ENCODE peak calls at places on chromosomes 2 and 18, in four cellular contexts. Y is spleen, D is GM12865, M is hepatocyte. U is an unnamed sample.

GRCh38 chr2:1855150-1855549 is 110.8 kb upstream of the PXDN start:
- DNase-seq in Y (no peak), M (peak), D (no peak), U (no peak)

GRCh38 chr2:96117701-96118588 is 1.6 kb upstream of the ADRA2B start:
- DNase-seq in D (no peak), M (peak), Y (peak), U (no peak)

GRCh38 chr2:173652311-173652710 is 297.6 kb downstream of the CDCA7 start:
- DNase-seq in M (peak), Y (no peak), D (no peak), U (peak)

GRCh38 chr2:18171191-18172139 is 293.0 kb downstream of the KCNS3 start:
- DNase-seq in D (no peak), Y (no peak), M (no peak), U (peak)

GRCh38 chr2:2324565-2325101 is 6.4 kb downstream of the MYT1L start:
- DNase-seq in Y (no peak), D (no peak), M (no peak), U (no peak)

GRCh38 chr18:70636991-70637390 is 348.1 kb downstream of the SOCS6 start:
- DNase-seq in M (no peak), Y (no peak), D (no peak), U (peak)

GRCh38 chr2:151953467-151953866 is 125.2 kb upstream of the ARL5A start:
- DNase-seq in Y (no peak), M (no peak), D (no peak), U (no peak)

GRCh38 chr18:6557470-6558245 is 142.9 kb upstream of the L3MBTL4 start:
- DNase-seq in M (peak), Y (no peak), D (no peak), U (peak)

GRCh38 chr2:6341730-6342129 is 524.0 kb downstream of the CMPK2 start:
- DNase-seq in D (no peak), Y (no peak), M (no peak), U (no peak)
- H3K4me3 ChIP-seq in D (no peak), Y (no peak), M (no peak), U (no peak)

GRCh38 chr18:55857961-55858360 is 270.0 kb upstream of the TCF4 start:
- DNase-seq in Y (no peak), D (no peak), M (no peak), U (no peak)

GRCh38 chr18:55859116-55859515 is 271.1 kb upstream of the TCF4 start:
- DNase-seq in D (no peak), M (no peak), Y (no peak), U (no peak)

GRCh38 chr18:55856679-55857078 is 268.7 kb upstream of the TCF4 start:
- DNase-seq in M (no peak), Y (no peak), D (no peak), U (no peak)

GRCh38 chr18:55857409-55857808 is 269.4 kb upstream of the TCF4 start:
- DNase-seq in M (no peak), D (no peak), Y (no peak), U (no peak)

GRCh38 chr18:55858661-55859111 is 270.7 kb upstream of the TCF4 start:
- DNase-seq in M (no peak), D (no peak), Y (no peak), U (peak)
- H3K4me3 ChIP-seq in M (no peak), D (no peak), Y (no peak), U (peak)

DNA sequence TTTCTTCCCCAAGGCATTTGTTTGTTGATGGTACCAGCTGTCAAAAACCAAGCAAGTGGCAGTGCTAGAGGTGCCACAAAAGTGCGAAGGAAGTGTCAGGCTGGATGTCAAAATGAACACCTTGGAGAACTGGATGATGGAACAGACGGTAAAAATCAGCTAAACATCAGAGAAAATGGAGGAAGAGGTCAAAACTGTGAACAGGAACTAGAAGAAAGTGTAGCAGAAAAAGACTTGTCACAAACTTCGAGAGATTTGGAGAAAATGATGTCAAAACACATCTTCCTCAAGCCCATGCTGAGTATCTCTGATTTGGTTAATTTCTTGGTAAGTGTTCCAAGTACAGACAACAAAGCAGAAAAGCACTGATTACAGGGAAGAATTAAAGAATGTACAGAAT is 25.3 kb upstream of the CEP68 start:
- DNase-seq in M (no peak), D (no peak), Y (no peak), U (no peak)
- H3K4me3 ChIP-seq in M (no peak), D (peak), Y (peak), U (no peak)

GRCh38 chr18:76484749-76485387 is 10.2 kb downstream of the ZNF516 start:
- DNase-seq in Y (no peak), D (peak), M (no peak), U (no peak)
- H3K4me3 ChIP-seq in Y (no peak), D (peak), M (no peak), U (no peak)

GRCh38 chr18:12258719-12259705 is 4.9 kb downstream of the CIDEA start:
- DNase-seq in M (no peak), D (no peak), Y (peak), U (no peak)
- H3K4me3 ChIP-seq in M (no peak), D (no peak), Y (no peak), U (no peak)

GRCh38 chr2:223945755-223946154 is 620 bp upstream of the WDFY1 start:
- DNase-seq in D (no peak), Y (no peak), M (no peak), U (no peak)
- H3K4me3 ChIP-seq in D (peak), Y (peak), M (no peak), U (no peak)

GRCh38 chr2:200306719-200306968 is 151 bp downstream of the SPATS2L start:
- DNase-seq in D (no peak), Y (no peak), M (no peak), U (no peak)
- H3K4me3 ChIP-seq in D (peak), Y (peak), M (peak), U (peak)

DNA sequence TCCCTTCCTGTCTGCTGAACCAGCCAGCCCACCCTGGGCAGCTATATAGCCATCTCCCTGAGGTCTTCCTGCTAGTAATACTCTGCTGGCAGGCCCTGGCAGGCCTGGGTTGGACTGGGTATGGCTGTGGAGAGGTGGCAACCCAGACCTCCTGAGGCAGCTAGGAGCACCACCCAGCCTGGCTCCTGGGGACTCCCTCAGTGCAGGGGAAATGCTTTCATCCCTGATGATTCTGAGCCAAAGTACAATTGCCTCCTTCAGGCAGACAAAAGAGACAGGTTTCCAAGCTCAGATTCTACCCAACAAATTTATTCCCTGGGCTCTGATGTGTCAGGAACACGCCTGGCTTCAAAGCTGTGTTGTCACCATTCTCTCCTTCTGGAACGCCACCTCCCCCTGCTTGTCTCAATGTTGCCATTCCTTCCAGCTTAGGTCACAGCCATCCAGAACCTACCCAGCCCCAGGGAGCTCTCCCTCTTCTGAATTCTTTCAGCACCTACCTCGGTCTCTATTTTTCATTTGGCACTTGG is 4.7 kb upstream of the DNAJB2 start:
- DNase-seq in M (peak), D (no peak), Y (peak), U (peak)
- H3K4me3 ChIP-seq in M (no peak), D (no peak), Y (no peak), U (no peak)

U was measured in fibroblast of the aortic adventitia.